ENCODE peak calls at places on chromosomes 4 and X, in ten cellular contexts. L is NCI-H1105, W is hepatic stellate cell, E is AML-193, S is NCI-H1092 treated with DMSO at 0.1 percent for 48 hours, D is right lobe of liver, C is hippocampal formation, F is dorsolateral prefrontal cortex, K is bronchial epithelial cell, A is HEK293T. T is an unnamed sample.

GRCh38 chr4:13544556-13545393 is 467 bp upstream of the NKX3-2 start:
- DNase-seq in L (peak), W (peak), E (no peak), S (peak), D (peak), C (peak), F (no peak), K (peak), A (peak), T (peak)

GRCh38 chr4:113657834-113658233 is 103.7 kb downstream of the CAMK2D start:
- DNase-seq in L (no peak), W (no peak), E (no peak), S (peak), D (no peak), C (no peak), F (no peak), K (peak), A (no peak), T (no peak)

GRCh38 chr4:123304151-123305021 is 92.2 kb upstream of the SPRY1 start:
- DNase-seq in L (no peak), W (no peak), E (no peak), S (peak), D (no peak), C (peak), F (peak), K (no peak), A (no peak), T (no peak)

GRCh38 chrX:148457279-148457678 is 43.1 kb upstream of the AFF2 start:
- DNase-seq in L (no peak), W (no peak), E (peak), S (no peak), D (no peak), C (no peak), F (no peak), K (no peak), A (no peak), T (no peak)

GRCh38 chrX:151153086-151153485 is 23.3 kb upstream of the GPR50 start:
- DNase-seq in L (no peak), W (no peak), E (no peak), S (peak), D (no peak), C (no peak), F (no peak), K (peak), A (no peak), T (no peak)

GRCh38 chr4:47367761-47368160 is 95.7 kb downstream of the COMMD8 start:
- DNase-seq in L (no peak), W (no peak), E (peak), S (no peak), D (no peak), C (no peak), F (no peak), K (no peak), A (no peak), T (no peak)

GRCh38 chr4:4419896-4420295 is 33.0 kb downstream of the NSG1 start:
- DNase-seq in L (no peak), W (no peak), E (no peak), S (no peak), D (peak), C (no peak), F (no peak), K (no peak), A (no peak), T (no peak)

GRCh38 chr4:1210241-1210841 is 38.0 kb upstream of the SPON2 start:
- DNase-seq in L (no peak), W (no peak), E (no peak), S (no peak), D (no peak), C (no peak), F (no peak), K (no peak), A (no peak), T (no peak)

GRCh38 chr4:84451546-84451945 is 47.5 kb downstream of the NKX6-1 start:
- DNase-seq in L (no peak), W (no peak), E (peak), S (no peak), D (no peak), C (no peak), F (no peak), K (peak), A (no peak), T (no peak)